ENCODE peak calls at places on chromosome 19, in ten cellular contexts. E, U, C, H, R, K, G, D, B and A are unnamed samples.
A peak's percentile ranks its signal among the peaks of the same experiment; 100 is the strongest.

GRCh38 chr19:3506384-3507340 is 551 bp downstream of the FZR1 start:
- DNase-seq in K (no peak), D (no peak), H (peak; percentile 71), G (no peak), C (peak; percentile 36), B (no peak), E (peak; percentile 24), R (no peak), U (peak; percentile 38), A (peak; percentile 66)

GRCh38 chr19:3243851-3244700 is 19.6 kb downstream of the CELF5 start:
- DNase-seq in H (no peak), B (no peak), R (no peak), U (no peak), C (peak; percentile 39), E (peak; percentile 27), G (no peak), D (peak; percentile 46), K (peak; percentile 79), A (peak; percentile 91)

GRCh38 chr19:27792576-27793127 is 1420.3 kb downstream of the UQCRFS1 start:
- DNase-seq in U (no peak), E (no peak), H (no peak), C (no peak), D (no peak), B (no peak), G (no peak), K (no peak), R (peak; percentile 64), A (no peak)

GRCh38 chr19:33376423-33376822 is 2.9 kb downstream of the CEBPG start:
- DNase-seq in D (peak; percentile 88), R (no peak), H (peak; percentile 85), B (peak; percentile 16), G (peak; percentile 38), E (peak; percentile 74), C (peak; percentile 91), K (peak; percentile 64), U (no peak), A (no peak)

GRCh38 chr19:1651061-1651547 is 1.3 kb downstream of the TCF3 start:
- DNase-seq in D (peak; percentile 12), E (no peak), C (peak; percentile 26), H (no peak), R (no peak), G (no peak), B (no peak), K (no peak), U (peak; percentile 63), A (peak; percentile 81)

GRCh38 chr19:41887711-41888382 is 4.9 kb downstream of the ARHGEF1 start:
- DNase-seq in C (peak; percentile 91), R (peak; percentile 87), D (no peak), K (peak; percentile 99), G (peak; percentile 98), E (no peak), B (peak; percentile 84), H (no peak), U (peak; percentile 70), A (peak; percentile 97)

GRCh38 chr19:2288010-2288742 is 6.2 kb upstream of the PEAK3 start:
- DNase-seq in G (no peak), H (no peak), K (no peak), D (no peak), B (no peak), E (no peak), U (no peak), R (no peak), C (no peak), A (no peak)

GRCh38 chr19:55082023-55082851 is 6.6 kb downstream of the EPS8L1 start:
- DNase-seq in U (peak; percentile 42), B (peak; percentile 81), G (no peak), H (no peak), K (peak; percentile 76), E (peak; percentile 45), C (peak; percentile 45), D (no peak), R (no peak), A (peak; percentile 93)

GRCh38 chr19:7426986-7427385 is 61.8 kb downstream of the PEX11G start:
- DNase-seq in H (no peak), C (no peak), R (no peak), D (no peak), U (peak; percentile 20), G (no peak), K (no peak), E (no peak), B (no peak), A (no peak)

GRCh38 chr19:24054044-24054935 is 32.7 kb upstream of the ZNF254 start:
- DNase-seq in K (no peak), H (no peak), G (no peak), E (peak; percentile 65), C (peak; percentile 86), D (peak; percentile 84), B (peak; percentile 49), R (no peak), U (no peak), A (no peak)

GRCh38 chr19:43476606-43477005 is 11.2 kb upstream of the LYPD3 start:
- DNase-seq in G (no peak), B (no peak), K (no peak), D (peak; percentile 96), R (no peak), C (peak; percentile 84), E (peak; percentile 81), U (no peak), H (no peak), A (no peak)

GRCh38 chr19:28705008-28705407 is 507.9 kb downstream of the UQCRFS1 start:
- DNase-seq in K (peak; percentile 90), H (no peak), G (peak; percentile 84), B (peak; percentile 45), C (peak; percentile 92), U (no peak), R (no peak), E (peak; percentile 90), D (peak; percentile 85), A (no peak)

GRCh38 chr19:13014101-13014920 is 19.0 kb downstream of the NFIX start:
- DNase-seq in R (no peak), D (peak; percentile 42), E (peak; percentile 21), G (no peak), H (peak; percentile 71), U (no peak), K (no peak), B (no peak), C (no peak), A (peak; percentile 77)

GRCh38 chr19:41706741-41707501 is 1.5 kb upstream of the CEACAM5 start:
- DNase-seq in D (peak; percentile 12), U (peak; percentile 49), H (peak; percentile 59), C (peak; percentile 48), K (peak; percentile 87), G (peak; percentile 86), E (peak; percentile 37), B (no peak), R (peak; percentile 80), A (peak; percentile 95)

GRCh38 chr19:13095934-13096890 is 6.4 kb downstream of the LYL1 start:
- DNase-seq in K (peak; percentile 88), D (no peak), U (no peak), B (no peak), E (no peak), R (peak; percentile 40), H (no peak), G (no peak), C (no peak), A (peak; percentile 92)

GRCh38 chr19:48419158-48419920 is 25.9 kb downstream of the GRIN2D start:
- DNase-seq in H (peak; percentile 69), B (no peak), G (peak; percentile 55), E (peak; percentile 53), R (no peak), K (peak; percentile 75), D (peak; percentile 35), C (peak; percentile 38), U (peak; percentile 56), A (peak; percentile 90)

GRCh38 chr19:7575426-7576040 is 20.1 kb upstream of the CAMSAP3 start:
- DNase-seq in K (no peak), R (no peak), U (no peak), H (no peak), B (no peak), G (peak; percentile 46), D (no peak), C (peak; percentile 33), E (peak; percentile 34), A (no peak)

GRCh38 chr19:1651548-1652394 is 644 bp downstream of the TCF3 start:
- DNase-seq in R (peak; percentile 12), E (peak; percentile 45), D (peak; percentile 46), B (no peak), U (peak; percentile 32), G (no peak), C (peak; percentile 39), H (peak; percentile 68), K (no peak), A (no peak)